ENCODE peak calls at places on chromosomes 11 and 22, in four cellular contexts. V is mesendoderm, Q is IMR-90, H is H1. G is an unnamed sample. For H3K4me1, the result is how much of the 10 kb centered on the place peaks cover.

GRCh38 chr22:44963832-44964721 is 45.7 kb downstream of the PHF21B start:
- DNase-seq in V (no peak), Q (no peak), H (no peak), G (no peak)

GRCh38 chr22:24975813-24976341 is 23.4 kb downstream of the KIAA1671 start:
- DNase-seq in V (no peak), Q (no peak), H (no peak), G (no peak)

GRCh38 chr11:123577081-123577598 is 77.3 kb downstream of the SCN3B start:
- DNase-seq in V (peak), Q (peak), H (peak), G (peak)

GRCh38 chr11:35158371-35159081 is 19.6 kb downstream of the CD44 start:
- DNase-seq in V (peak), Q (no peak), H (no peak), G (no peak)

GRCh38 chr11:29119691-29120328 is 897.0 kb downstream of the KCNA4 start:
- DNase-seq in V (no peak), Q (peak), H (no peak), G (no peak)

GRCh38 chr11:12376259-12376971 is 956 bp upstream of the PARVA start:
- DNase-seq in V (peak), Q (peak), H (no peak), G (no peak)

GRCh38 chr11:111162306-111162705 is 83.2 kb upstream of the POU2AF2 start:
- DNase-seq in V (peak), Q (peak), H (no peak), G (no peak)

GRCh38 chr11:22723257-22723656 is 56.8 kb downstream of the GAS2 start:
- DNase-seq in V (no peak), Q (no peak), H (no peak), G (no peak)

GRCh38 chr11:73838443-73839122 is 38.1 kb downstream of the COA4 start:
- DNase-seq in V (peak), Q (peak), H (peak), G (no peak)

GRCh38 chr22:25747245-25747944 is 5.4 kb downstream of the MYO18B start:
- DNase-seq in V (no peak), Q (peak), H (no peak), G (no peak)

GRCh38 chr22:39958916-39959639 is 1.1 kb upstream of the TMA7B start:
- DNase-seq in V (no peak), Q (no peak), H (no peak), G (no peak)

GRCh38 chr11:94493146-94493442 is 550 bp downstream of the MRE11 start:
- DNase-seq in V (no peak), Q (no peak), H (no peak), G (no peak)

GRCh38 chr22:39457546-39458442 is 982 bp downstream of the MGAT3 start:
- DNase-seq in V (no peak), Q (no peak), H (no peak), G (no peak)

GRCh38 chr22:44489817-44490216 is 8.2 kb downstream of the RTL6 start:
- DNase-seq in V (peak), Q (no peak), H (no peak), G (no peak)

GRCh38 chr11:20003357-20003756 is 156.9 kb downstream of the DBX1 start:
- DNase-seq in V (no peak), Q (no peak), H (no peak), G (no peak)

GRCh38 chr11:19920982-19921381 is 208.3 kb downstream of the NAV2 start:
- DNase-seq in V (no peak), Q (no peak), H (no peak), G (no peak)

GRCh38 chr22:49540084-49540483 is 287.6 kb downstream of the BRD1 start:
- DNase-seq in V (no peak), Q (no peak), H (no peak), G (no peak)

DNA sequence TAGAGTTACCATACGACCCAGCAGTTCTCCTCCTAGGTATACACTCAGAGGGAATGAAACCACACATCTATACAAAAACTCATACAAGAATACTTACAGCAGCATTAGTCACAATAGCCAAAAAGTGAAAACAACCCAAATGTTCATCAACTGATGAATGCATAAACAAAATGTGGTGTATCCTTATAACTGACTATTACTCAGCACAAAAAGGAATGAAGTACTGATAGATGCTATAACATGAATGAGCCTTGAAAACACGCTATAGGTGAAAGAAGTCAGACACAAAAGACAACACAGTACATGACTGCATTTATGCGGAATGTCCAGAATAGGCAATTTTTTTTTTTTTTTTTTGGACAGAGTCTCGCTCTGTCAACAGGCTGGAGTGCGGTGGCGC is 23.1 kb downstream of the NCAPD3 start:
- DNase-seq in V (no peak), Q (peak), H (no peak), G (no peak)
- H3K56ac ChIP-seq in V (no peak), Q (no peak), H (no peak), G (no peak)

DNA sequence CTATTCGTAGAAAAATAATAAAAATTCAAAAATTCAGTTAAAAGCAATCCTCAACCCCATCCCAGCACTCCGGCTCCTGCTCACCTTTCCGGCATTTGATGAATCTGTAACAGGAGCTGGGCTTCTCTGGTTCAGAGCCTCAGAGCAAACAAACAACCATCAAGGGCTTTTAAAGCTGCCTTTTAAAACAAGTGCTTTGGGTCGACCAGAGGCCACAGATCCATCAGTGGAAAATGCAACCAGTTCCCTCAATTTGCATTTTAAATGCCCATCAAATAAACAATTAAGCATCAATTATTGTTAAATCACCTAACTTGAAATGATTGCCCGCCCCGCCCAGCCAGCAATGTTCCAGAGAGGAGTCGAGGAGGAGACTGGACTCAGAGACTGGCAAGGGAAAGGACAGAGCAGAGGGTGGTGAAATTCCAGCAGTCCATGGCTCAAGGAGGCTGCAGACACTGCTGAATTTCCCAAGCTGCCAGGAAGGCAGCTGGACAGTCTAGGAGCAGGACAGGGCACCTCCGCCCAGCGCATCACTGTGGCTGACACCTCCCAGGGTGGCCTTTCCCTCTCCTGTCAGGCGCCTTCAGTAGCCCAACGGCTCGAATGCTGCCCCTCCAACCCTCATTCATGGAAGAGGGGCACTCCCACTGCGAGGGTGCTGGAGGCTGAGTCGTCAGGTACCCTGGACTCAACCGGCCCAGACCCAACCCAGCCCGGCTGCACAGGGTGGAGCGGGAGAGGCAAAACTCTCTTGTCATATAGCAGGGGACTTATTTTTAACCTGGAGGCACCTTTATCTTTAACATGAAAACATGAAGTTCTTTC is 7.4 kb downstream of the FXYD6 start:
- DNase-seq in V (no peak), Q (no peak), H (no peak), G (no peak)
- H3K4me1 ChIP-seq in V (under half), Q (under half), H (under half), G (under half)

GRCh38 chr11:119583585-119583984 is 145.4 kb downstream of the NECTIN1 start:
- DNase-seq in V (no peak), Q (no peak), H (no peak), G (no peak)
- H3K56ac ChIP-seq in V (no peak), Q (no peak), H (no peak), G (no peak)

GRCh38 chr22:32623943-32624342 is 149.3 kb downstream of the FBXO7 start:
- DNase-seq in V (no peak), Q (peak), H (no peak), G (no peak)

GRCh38 chr22:32622762-32623147 is 148.1 kb downstream of the FBXO7 start:
- DNase-seq in V (peak), Q (no peak), H (no peak), G (no peak)

GRCh38 chr22:32627091-32627490 is 152.5 kb downstream of the FBXO7 start:
- DNase-seq in V (no peak), Q (no peak), H (no peak), G (no peak)

GRCh38 chr22:32628626-32629587 is 154.3 kb downstream of the FBXO7 start:
- DNase-seq in V (no peak), Q (peak), H (no peak), G (no peak)

DNA sequence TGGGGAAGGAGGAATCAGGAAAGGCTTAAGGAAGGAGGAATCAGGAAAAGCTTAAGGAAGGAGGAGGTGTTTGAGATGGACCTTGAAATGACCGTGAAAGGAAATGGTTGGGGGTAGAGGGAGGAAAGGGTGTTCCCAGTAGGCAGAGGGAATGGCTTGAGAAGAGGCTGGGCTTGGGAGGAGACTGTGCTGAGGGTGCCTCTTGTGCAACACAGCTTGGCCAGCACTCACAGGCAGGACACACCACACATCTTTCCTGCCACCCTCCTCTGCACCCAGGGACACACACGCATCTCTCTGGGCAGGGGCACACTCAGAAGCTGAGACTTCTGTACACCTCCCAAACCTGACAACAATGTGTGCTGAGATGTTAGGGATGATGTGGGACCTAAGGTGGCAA is 151.4 kb downstream of the FBXO7 start:
- DNase-seq in V (no peak), Q (no peak), H (no peak), G (no peak)
- H3K4me1 ChIP-seq in V (under half), Q (under half), H (under half), G (under half)

GRCh38 chr11:59616396-59616982 is 915 bp upstream of the OSBP start:
- DNase-seq in V (no peak), Q (no peak), H (no peak), G (no peak)

GRCh38 chr11:59617876-59618275 is 2.3 kb upstream of the OSBP start:
- DNase-seq in V (no peak), Q (no peak), H (no peak), G (no peak)

GRCh38 chr11:59614277-59615131 is 1.1 kb downstream of the OSBP start:
- DNase-seq in V (peak), Q (no peak), H (no peak), G (no peak)

GRCh38 chr11:59615637-59616395 is at the start of gene OSBP:
- DNase-seq in V (peak), Q (peak), H (peak), G (peak)

GRCh38 chr11:59615132-59615636 is 390 bp downstream of the OSBP start:
- DNase-seq in V (peak), Q (no peak), H (peak), G (peak)
- H3K56ac ChIP-seq in V (peak), Q (peak), H (no peak), G (no peak)

DNA sequence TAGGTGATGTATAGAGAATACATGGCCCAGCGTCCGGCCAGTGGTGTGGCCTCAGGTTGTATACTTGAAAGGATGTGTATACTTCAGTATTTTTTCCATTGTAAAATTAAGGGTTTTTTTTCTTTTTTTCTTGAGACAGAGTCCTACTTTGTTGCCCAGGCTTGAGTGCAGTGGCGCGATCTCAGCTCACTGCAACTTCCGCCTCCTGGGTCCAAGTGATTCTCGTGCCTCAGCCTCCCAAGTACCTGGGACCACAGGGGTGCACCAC is 15.8 kb downstream of the ZBTB16 start:
- DNase-seq in V (no peak), Q (no peak), H (no peak), G (no peak)
- H3K4me1 ChIP-seq in V (under half), Q (under half), H (under half), G (under half)

DNA sequence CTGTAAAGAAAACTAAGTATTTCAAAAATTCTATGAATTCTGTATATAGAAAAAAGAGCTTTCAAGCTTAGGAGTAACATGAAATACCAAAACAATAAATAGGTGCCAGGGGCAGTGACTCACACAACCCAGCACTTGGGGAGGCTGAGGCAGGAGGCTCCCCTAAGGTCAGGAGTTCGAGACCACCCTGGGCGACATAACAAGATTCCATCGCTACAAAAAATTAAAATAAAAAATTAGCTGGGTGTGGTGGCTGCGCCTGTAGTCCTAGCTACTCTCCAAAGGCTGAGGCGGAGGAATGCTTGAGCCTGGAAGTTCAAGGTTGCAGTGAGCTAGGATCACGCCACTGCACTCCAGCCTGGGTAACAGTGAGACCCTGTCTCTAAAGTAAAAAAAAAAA is 21.5 kb downstream of the ZNF280B start:
- DNase-seq in V (no peak), Q (no peak), H (no peak), G (no peak)
- H3K56ac ChIP-seq in V (no peak), Q (no peak), H (no peak), G (no peak)

GRCh38 chr11:102288745-102289083 is 28.6 kb upstream of the BIRC3 start:
- DNase-seq in V (no peak), Q (no peak), H (no peak), G (no peak)
- H3K4me1 ChIP-seq in V (under half), Q (under half), H (under half), G (under half)

GRCh38 chr22:43397766-43398165 is 14.0 kb upstream of the MPPED1 start:
- DNase-seq in V (no peak), Q (no peak), H (no peak), G (no peak)
- H3K56ac ChIP-seq in V (no peak), Q (no peak), H (no peak), G (no peak)